ENCODE peak calls at places on chromosomes 11 and 22, in seven cellular contexts. A is breast epithelium, Q is IMR-90, C is lower leg skin, E is prostate gland, Z is transverse colon, S is esophagus squamous epithelium. L is an unnamed sample.

GRCh38 chr11:914747-915493 is 4.3 kb upstream of the CHID1 start:
- DNase-seq in Q (no peak), E (no peak), S (no peak), Z (peak), C (peak), A (no peak), L (peak)

GRCh38 chr11:27124514-27125264 is 84.1 kb downstream of the BBOX1 start:
- DNase-seq in Z (no peak), S (no peak), Q (peak), A (no peak), C (no peak), E (no peak), L (no peak)

GRCh38 chr11:130672911-130673310 is 224.5 kb downstream of the ADAMTS15 start:
- DNase-seq in A (no peak), C (no peak), Q (peak), E (no peak), Z (no peak), S (no peak), L (no peak)

GRCh38 chr22:19943665-19944026 is 2.0 kb upstream of the TXNRD2 start:
- DNase-seq in E (no peak), Q (peak), A (no peak), Z (no peak), S (no peak), C (no peak), L (no peak)

GRCh38 chr22:35489225-35489624 is 51.4 kb upstream of the RASD2 start:
- DNase-seq in A (no peak), Z (no peak), Q (no peak), C (no peak), E (no peak), S (no peak), L (no peak)

GRCh38 chr22:38858492-38858891 is 13.5 kb downstream of the CBX6 start:
- DNase-seq in Q (no peak), S (no peak), E (no peak), A (no peak), Z (no peak), C (no peak), L (no peak)

GRCh38 chr11:62678770-62679696 is at the start of gene UBXN1:
- DNase-seq in S (peak), C (peak), Z (peak), E (peak), Q (peak), A (peak), L (peak)

GRCh38 chr11:123404626-123405025 is 25.4 kb upstream of the GRAMD1B start:
- DNase-seq in Z (no peak), C (no peak), E (no peak), A (no peak), Q (no peak), S (no peak), L (no peak)

GRCh38 chr22:49081261-49081666 is 746.4 kb downstream of the BRD1 start:
- DNase-seq in E (no peak), S (no peak), A (no peak), C (no peak), Q (no peak), Z (no peak), L (no peak)

GRCh38 chr11:44421090-44421675 is 111.2 kb upstream of the ALX4 start:
- DNase-seq in Q (no peak), E (no peak), S (no peak), C (no peak), A (no peak), Z (no peak), L (no peak)

GRCh38 chr11:1573077-1573846 is 1.2 kb upstream of the DUSP8 start:
- DNase-seq in Q (no peak), S (no peak), E (no peak), Z (peak), A (no peak), C (no peak), L (peak)

GRCh38 chr11:67248653-67249052 is 17.6 kb upstream of the GRK2 start:
- DNase-seq in C (peak), S (no peak), Q (no peak), A (peak), Z (no peak), E (peak), L (no peak)

GRCh38 chr11:111836766-111837165 is 34.6 kb downstream of the ALG9 start:
- DNase-seq in Q (peak), Z (no peak), A (no peak), C (no peak), S (no peak), E (no peak), L (no peak)

DNA sequence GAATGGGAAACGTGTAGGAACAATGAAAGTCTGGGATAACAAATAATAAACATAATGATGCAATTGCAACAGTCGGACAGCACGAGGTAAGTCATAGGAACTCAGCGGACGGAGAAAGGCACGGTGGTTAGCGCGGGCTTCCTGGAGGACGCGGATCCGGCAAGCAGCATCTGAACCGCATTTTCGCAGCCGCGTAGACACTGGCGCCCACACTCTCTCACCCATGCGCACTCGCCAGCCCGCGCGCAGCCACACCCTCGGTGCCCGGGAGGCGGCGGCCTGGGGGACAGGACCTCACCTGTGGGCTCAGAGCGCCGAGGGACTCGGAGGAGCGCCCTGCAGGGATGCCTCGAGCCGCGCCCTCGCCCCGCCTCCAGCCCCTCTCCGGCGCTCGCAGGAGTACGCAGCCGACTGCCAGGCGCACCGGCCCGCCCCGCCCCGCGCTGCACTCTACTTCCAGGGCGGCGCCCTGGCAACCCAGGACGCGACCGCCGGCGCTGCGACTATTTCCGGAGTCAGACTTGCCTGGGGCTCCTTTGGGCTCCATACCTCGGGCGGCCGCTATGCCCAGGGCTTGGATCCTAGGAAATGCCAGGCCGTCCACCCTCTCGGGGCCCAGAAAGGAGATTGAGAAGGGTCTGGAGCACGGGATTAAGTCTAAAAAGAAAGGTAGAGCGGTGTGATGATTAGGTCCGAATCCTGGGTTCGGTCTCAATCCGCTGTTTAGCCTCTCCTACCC is at the start of gene TTLL1:
- DNase-seq in Z (peak), E (peak), C (peak), Q (peak), S (peak), A (peak), L (peak)
- TF ChIP-seq POLR2A in Z (no peak), E (peak), C (no peak), Q (no peak), S (peak), A (no peak), L (no peak)

GRCh38 chr11:102197759-102198158 is 87.5 kb downstream of the YAP1 start:
- DNase-seq in C (no peak), Z (no peak), Q (no peak), S (no peak), A (no peak), E (no peak), L (no peak)
- H3K4me3 ChIP-seq in C (no peak), Z (no peak), Q (no peak), S (no peak), A (no peak), E (no peak), L (no peak)

GRCh38 chr11:125591659-125592304 is 870 bp upstream of the STT3A start:
- DNase-seq in S (no peak), C (peak), E (peak), Z (peak), A (peak), Q (peak), L (peak)

GRCh38 chr11:125592305-125593112 is at the start of gene STT3A:
- DNase-seq in Z (peak), C (peak), E (peak), S (peak), Q (peak), A (peak), L (peak)

GRCh38 chr11:125594958-125595357 is 2.3 kb downstream of the STT3A start:
- DNase-seq in E (no peak), S (no peak), A (no peak), C (no peak), Z (no peak), Q (no peak), L (no peak)

GRCh38 chr11:125588505-125588904 is 4.1 kb upstream of the STT3A start:
- DNase-seq in E (no peak), C (no peak), Q (peak), Z (no peak), S (no peak), A (no peak), L (no peak)

GRCh38 chr11:125593113-125593761 is 585 bp downstream of the STT3A start:
- DNase-seq in A (no peak), S (no peak), E (peak), Z (peak), C (no peak), Q (peak), L (no peak)
- TF ChIP-seq POLR2A in A (no peak), S (no peak), E (no peak), Z (no peak), C (no peak), Q (no peak), L (no peak)

GRCh38 chr11:14892577-14892976 is 546 bp upstream of the CYP2R1 start:
- DNase-seq in S (no peak), Z (no peak), E (no peak), A (no peak), C (no peak), Q (no peak), L (no peak)

GRCh38 chr11:14891143-14892035 is 642 bp downstream of the CYP2R1 start:
- DNase-seq in S (peak), C (peak), E (peak), A (peak), Z (peak), Q (peak), L (peak)

GRCh38 chr11:14886509-14886908 is 5.5 kb downstream of the CYP2R1 start:
- DNase-seq in Q (no peak), C (no peak), A (no peak), E (no peak), S (no peak), Z (no peak), L (no peak)

GRCh38 chr11:14894657-14895598 is 2.9 kb upstream of the CYP2R1 start:
- DNase-seq in C (peak), S (no peak), A (no peak), E (no peak), Z (peak), Q (peak), L (no peak)

DNA sequence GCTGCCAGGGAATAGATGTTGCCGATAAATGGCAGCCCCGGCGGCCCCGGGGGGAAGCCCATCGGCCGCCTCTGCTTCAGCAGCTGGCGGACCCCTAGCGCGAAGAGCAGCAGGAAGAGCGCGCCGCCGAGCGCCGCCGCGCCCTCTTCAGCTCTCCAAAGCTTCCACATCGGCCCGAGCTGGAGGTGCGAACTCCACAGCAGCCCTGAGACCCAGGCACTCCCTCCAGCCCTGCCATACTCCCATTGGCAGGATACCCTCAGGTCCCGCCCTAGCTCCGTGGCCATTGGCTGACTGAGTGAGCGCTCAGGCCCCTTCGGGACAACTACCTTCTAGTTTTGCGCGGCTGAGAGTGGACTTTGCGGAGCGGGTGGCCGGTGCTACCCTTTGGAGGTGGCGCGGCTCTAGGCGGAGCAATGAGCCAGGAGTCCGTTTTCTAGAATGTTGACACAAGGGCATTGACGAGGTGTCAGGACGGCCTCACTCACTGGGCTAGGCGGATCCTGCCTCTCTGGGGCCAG is at the start of gene CYP2R1:
- DNase-seq in S (peak), C (peak), E (peak), Q (peak), A (peak), Z (peak), L (peak)
- H3K4me3 ChIP-seq in S (peak), C (peak), E (peak), Q (peak), A (peak), Z (peak), L (peak)

GRCh38 chr11:60889869-60890311 is 16.5 kb downstream of the PRPF19 start:
- DNase-seq in Q (no peak), E (no peak), Z (no peak), A (no peak), S (no peak), C (no peak), L (no peak)
- TF ChIP-seq POLR2A in Q (no peak), E (no peak), Z (no peak), A (no peak), S (no peak), C (no peak), L (no peak)

GRCh38 chr22:46769191-46769675 is 6.8 kb downstream of the TBC1D22A start:
- DNase-seq in Z (no peak), A (no peak), C (no peak), E (no peak), Q (no peak), S (no peak), L (peak)

GRCh38 chr22:46767249-46767985 is 5.0 kb downstream of the TBC1D22A start:
- DNase-seq in C (no peak), S (no peak), Z (no peak), Q (no peak), E (no peak), A (no peak), L (no peak)

GRCh38 chr22:46770726-46771125 is 8.3 kb downstream of the TBC1D22A start:
- DNase-seq in S (no peak), Z (no peak), C (no peak), E (no peak), A (no peak), Q (no peak), L (no peak)

GRCh38 chr22:46770151-46770641 is 7.7 kb downstream of the TBC1D22A start:
- DNase-seq in A (no peak), Z (no peak), E (no peak), S (no peak), C (no peak), Q (no peak), L (no peak)

GRCh38 chr22:46769706-46770105 is 7.3 kb downstream of the TBC1D22A start:
- DNase-seq in S (no peak), E (no peak), A (no peak), Z (no peak), Q (no peak), C (no peak), L (no peak)
- H3K4me3 ChIP-seq in S (no peak), E (no peak), A (no peak), Z (no peak), Q (no peak), C (no peak), L (no peak)

GRCh38 chr11:83087035-83087434 is 15.3 kb upstream of the RAB30 start:
- DNase-seq in A (no peak), Z (no peak), E (no peak), C (no peak), S (no peak), Q (no peak), L (no peak)
- TF ChIP-seq POLR2A in A (no peak), Z (no peak), E (no peak), C (no peak), S (no peak), Q (no peak), L (no peak)

GRCh38 chr11:76237914-76238313 is 31.6 kb upstream of the WNT11 start:
- DNase-seq in E (no peak), C (no peak), Z (no peak), A (no peak), Q (peak), S (no peak), L (no peak)

GRCh38 chr11:76240143-76240505 is 33.8 kb upstream of the WNT11 start:
- DNase-seq in Z (no peak), C (no peak), A (no peak), S (no peak), E (no peak), Q (no peak), L (no peak)

GRCh38 chr11:76239483-76240142 is 33.3 kb upstream of the WNT11 start:
- DNase-seq in S (no peak), A (no peak), Z (no peak), E (no peak), C (no peak), Q (no peak), L (no peak)

GRCh38 chr11:76237041-76237649 is 30.8 kb upstream of the WNT11 start:
- DNase-seq in A (no peak), C (no peak), Q (no peak), Z (no peak), E (no peak), S (no peak), L (no peak)

DNA sequence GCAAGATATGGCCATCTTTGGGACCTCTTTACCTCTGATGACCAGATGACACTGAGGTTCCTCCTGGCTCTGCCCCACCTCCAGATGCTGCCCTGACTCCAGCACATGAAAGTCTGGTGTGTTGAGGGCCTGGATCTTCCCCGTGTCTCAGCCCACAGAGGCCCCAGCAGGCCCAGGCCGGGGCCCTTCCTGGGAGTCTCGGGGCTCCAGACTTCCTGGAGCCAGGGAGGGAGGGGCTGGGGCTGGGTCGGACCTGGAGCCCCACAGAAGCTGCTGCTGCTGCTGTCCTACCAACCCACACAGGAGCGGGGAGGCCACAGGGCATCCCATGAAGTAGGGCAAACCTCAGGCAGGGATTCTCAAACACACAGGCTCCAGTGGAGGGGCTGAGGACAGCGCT is 32.2 kb upstream of the WNT11 start:
- DNase-seq in S (no peak), E (no peak), Q (no peak), Z (no peak), A (no peak), C (no peak), L (no peak)
- H3K4me3 ChIP-seq in S (no peak), E (no peak), Q (no peak), Z (no peak), A (no peak), C (no peak), L (no peak)

GRCh38 chr11:8906629-8907028 is 4.4 kb upstream of the AKIP1 start:
- DNase-seq in Q (peak), S (no peak), Z (no peak), E (no peak), A (no peak), C (no peak), L (no peak)
- TF ChIP-seq POLR2A in Q (no peak), S (no peak), Z (no peak), E (no peak), A (no peak), C (no peak), L (no peak)

GRCh38 chr22:45867118-45867905 is 109.7 kb downstream of the WNT7B start:
- DNase-seq in Z (no peak), S (no peak), A (no peak), C (no peak), Q (no peak), E (no peak), L (peak)
- H3K4me3 ChIP-seq in Z (no peak), S (peak), A (peak), C (no peak), Q (peak), E (peak), L (peak)

L was measured in stomach.